ENCODE peak calls at places on chromosomes 12 and 14, in five cellular contexts. W is DND-41; N is NB4; F is CD8-positive, alpha-beta T cell; J is A549. V is an unnamed sample.
A peak's percentile ranks its signal among the peaks of the same experiment; 100 is the strongest.

GRCh38 chr14:100049220-100049619 is 16.0 kb upstream of the EVL start:
- DNase-seq in W (no peak), N (peak; percentile 38), F (no peak), J (no peak), V (no peak)

GRCh38 chr12:32115404-32116104 is 8.9 kb downstream of the BICD1 start:
- DNase-seq in W (no peak), N (peak; percentile 79), F (no peak), J (peak; percentile 91), V (no peak)

GRCh38 chr12:26275313-26276257 is 80.2 kb downstream of the SSPN start:
- DNase-seq in W (no peak), N (peak; percentile 96), F (no peak), J (peak; percentile 21), V (no peak)

GRCh38 chr12:50999139-50999538 is 27.0 kb downstream of the SLC11A2 start:
- DNase-seq in W (no peak), N (no peak), F (no peak), J (no peak), V (no peak)

GRCh38 chr12:6533653-6534157 is 612 bp upstream of the GAPDH start:
- DNase-seq in W (peak; percentile 88), N (peak; percentile 94), F (no peak), J (peak; percentile 95), V (no peak)

GRCh38 chr14:77204457-77204796 is 22.8 kb downstream of the TMEM63C start:
- DNase-seq in W (no peak), N (no peak), F (no peak), J (no peak), V (no peak)

GRCh38 chr14:93536945-93537344 is 106.2 kb downstream of the UNC79 start:
- DNase-seq in W (no peak), N (peak; percentile 32), F (no peak), J (peak; percentile 6), V (no peak)

GRCh38 chr14:35134329-35135123 is 12.2 kb downstream of the PRORP start:
- DNase-seq in W (no peak), N (no peak), F (no peak), J (no peak), V (no peak)

GRCh38 chr12:2352203-2352602 is 299.4 kb downstream of the CACNA1C start:
- DNase-seq in W (no peak), N (no peak), F (no peak), J (no peak), V (no peak)

GRCh38 chr12:92929957-92930356 is 862 bp upstream of the EEA1 start:
- DNase-seq in W (no peak), N (peak; percentile 34), F (no peak), J (peak; percentile 7), V (no peak)

GRCh38 chr12:117498256-117498655 is 136.8 kb upstream of the NOS1 start:
- DNase-seq in W (no peak), N (no peak), F (no peak), J (no peak), V (no peak)

GRCh38 chr12:131509706-131510105 is 201.2 kb upstream of the SFSWAP start:
- DNase-seq in W (no peak), N (no peak), F (no peak), J (no peak), V (no peak)

GRCh38 chr14:92644166-92644565 is 104.3 kb downstream of the LGMN start:
- DNase-seq in W (no peak), N (no peak), F (no peak), J (no peak), V (no peak)

GRCh38 chr14:51310453-51311074 is 70.5 kb downstream of the TMX1 start:
- DNase-seq in W (no peak), N (no peak), F (no peak), J (no peak), V (no peak)

GRCh38 chr12:52585951-52586350 is 12.3 kb upstream of the KRT74 start:
- DNase-seq in W (peak; percentile 10), N (no peak), F (peak; percentile 79), J (no peak), V (peak; percentile 59)

GRCh38 chr12:121826318-121826954 is 22.6 kb downstream of the SETD1B start:
- DNase-seq in W (no peak), N (no peak), F (no peak), J (no peak), V (no peak)

GRCh38 chr14:102779574-102780315 is 2.5 kb downstream of the TRAF3 start:
- DNase-seq in W (no peak), N (peak; percentile 54), F (no peak), J (no peak), V (no peak)
- TF ChIP-seq CTCF in W (no peak), N (no peak), F (no peak), J (no peak), V (no peak)

DNA sequence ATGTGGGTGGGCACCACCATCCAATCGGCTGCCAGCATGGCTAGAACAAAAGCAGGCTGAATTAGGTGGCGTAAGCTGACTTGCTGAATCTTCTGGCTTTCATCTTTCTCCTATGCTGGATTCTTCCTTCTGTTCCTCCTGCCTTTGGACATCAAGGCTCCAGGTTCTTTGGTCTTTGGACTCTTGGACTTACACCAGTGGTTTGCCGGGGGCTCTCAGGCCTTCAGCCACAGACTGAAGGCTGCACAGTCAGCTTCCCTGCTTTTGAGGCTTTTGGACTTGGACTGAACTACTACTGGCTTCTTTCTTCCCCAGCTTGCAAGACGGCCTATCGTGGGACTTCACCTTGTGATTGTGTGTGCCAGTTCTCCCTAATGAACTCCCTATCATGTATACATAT is 42.0 kb downstream of the RPS6KA5 start:
- DNase-seq in W (no peak), N (no peak), F (no peak), J (no peak), V (no peak)
- TF ChIP-seq CTCF in W (no peak), N (no peak), F (no peak), J (no peak), V (no peak)

GRCh38 chr12:113297214-113297587 is 37.7 kb downstream of the SLC8B1 start:
- DNase-seq in W (no peak), N (no peak), F (no peak), J (no peak), V (no peak)

GRCh38 chr12:113299619-113300237 is 35.2 kb downstream of the SLC8B1 start:
- DNase-seq in W (no peak), N (peak; percentile 69), F (no peak), J (peak; percentile 80), V (no peak)

GRCh38 chr12:113297621-113298471 is 37.1 kb downstream of the SLC8B1 start:
- DNase-seq in W (no peak), N (peak; percentile 78), F (no peak), J (no peak), V (no peak)

GRCh38 chr12:113298472-113298817 is 36.5 kb downstream of the SLC8B1 start:
- DNase-seq in W (no peak), N (no peak), F (no peak), J (no peak), V (no peak)

DNA sequence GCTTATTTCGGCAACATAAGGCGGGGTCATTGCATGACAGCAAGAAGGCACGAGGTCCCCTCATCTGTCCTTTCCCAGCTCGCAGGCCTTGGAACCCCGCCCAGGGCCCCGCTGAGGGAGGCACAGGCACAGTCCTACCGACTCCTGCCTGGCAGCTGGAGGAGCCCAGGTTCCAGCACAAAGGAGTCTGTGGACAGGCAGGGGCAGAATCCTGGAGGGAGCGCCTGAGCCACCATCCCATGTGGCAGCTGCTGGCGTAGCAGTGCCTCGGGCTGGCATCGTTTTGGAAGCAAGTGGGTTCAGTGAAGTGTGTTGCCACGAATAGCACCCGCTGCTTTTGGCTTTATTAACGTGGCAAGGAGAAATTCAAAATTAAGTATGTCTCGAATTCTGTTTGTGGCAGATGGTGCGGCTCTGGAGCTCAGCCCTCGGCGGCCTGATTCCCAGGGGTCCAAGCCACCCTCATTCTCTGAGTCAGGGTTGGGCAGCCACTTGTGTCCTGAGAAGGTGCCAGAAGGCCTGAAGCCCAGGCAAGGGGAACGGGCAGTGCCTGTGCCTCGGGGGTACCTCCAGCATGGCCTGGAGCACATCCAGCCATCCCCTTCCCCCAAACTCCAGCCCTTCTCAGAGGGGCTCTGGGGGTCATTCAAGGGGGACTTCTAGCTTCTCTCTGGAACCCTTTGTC is 35.9 kb downstream of the SLC8B1 start:
- DNase-seq in W (no peak), N (no peak), F (no peak), J (no peak), V (no peak)
- TF ChIP-seq CTCF in W (no peak), N (no peak), F (no peak), J (no peak), V (no peak)

DNA sequence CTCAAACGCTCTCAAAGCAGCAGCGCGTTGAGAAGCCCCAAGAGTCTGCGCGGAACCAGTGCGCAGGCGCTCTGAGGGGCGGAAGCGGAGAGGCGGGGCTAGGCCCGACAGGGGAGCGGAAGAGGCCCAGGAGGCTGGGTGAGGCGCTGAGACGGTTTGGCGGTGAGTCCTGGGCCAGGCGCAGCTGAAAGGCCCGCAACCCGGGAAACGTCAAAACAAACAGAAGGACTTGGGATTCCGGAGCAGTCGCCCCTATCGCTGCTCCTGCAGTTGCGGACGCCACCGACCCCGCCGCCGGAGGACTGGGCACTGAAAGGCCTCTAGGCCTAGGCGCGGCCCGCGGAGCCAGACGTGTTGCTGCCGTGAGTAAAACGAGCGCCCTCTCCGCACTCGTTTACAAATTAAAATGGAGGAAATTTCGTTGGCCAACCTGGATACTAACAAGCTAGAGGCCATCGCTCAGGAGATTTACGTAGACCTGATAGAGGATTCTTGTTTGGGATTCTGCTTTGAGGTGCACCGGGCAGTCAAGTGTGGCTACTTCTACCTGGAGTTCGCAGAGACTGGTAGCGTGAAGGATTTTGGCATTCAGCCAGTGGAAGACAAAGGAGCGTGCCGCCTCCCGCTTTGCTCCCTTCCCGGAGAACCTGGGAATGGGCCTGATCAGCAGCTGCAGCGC is at the start of gene ATXN7L3B:
- DNase-seq in W (peak; percentile 95), N (peak; percentile 95), F (peak; percentile 97), J (peak; percentile 97), V (peak; percentile 95)
- TF ChIP-seq CTCF in W (peak; percentile 2), N (no peak), F (no peak), J (no peak), V (no peak)

DNA sequence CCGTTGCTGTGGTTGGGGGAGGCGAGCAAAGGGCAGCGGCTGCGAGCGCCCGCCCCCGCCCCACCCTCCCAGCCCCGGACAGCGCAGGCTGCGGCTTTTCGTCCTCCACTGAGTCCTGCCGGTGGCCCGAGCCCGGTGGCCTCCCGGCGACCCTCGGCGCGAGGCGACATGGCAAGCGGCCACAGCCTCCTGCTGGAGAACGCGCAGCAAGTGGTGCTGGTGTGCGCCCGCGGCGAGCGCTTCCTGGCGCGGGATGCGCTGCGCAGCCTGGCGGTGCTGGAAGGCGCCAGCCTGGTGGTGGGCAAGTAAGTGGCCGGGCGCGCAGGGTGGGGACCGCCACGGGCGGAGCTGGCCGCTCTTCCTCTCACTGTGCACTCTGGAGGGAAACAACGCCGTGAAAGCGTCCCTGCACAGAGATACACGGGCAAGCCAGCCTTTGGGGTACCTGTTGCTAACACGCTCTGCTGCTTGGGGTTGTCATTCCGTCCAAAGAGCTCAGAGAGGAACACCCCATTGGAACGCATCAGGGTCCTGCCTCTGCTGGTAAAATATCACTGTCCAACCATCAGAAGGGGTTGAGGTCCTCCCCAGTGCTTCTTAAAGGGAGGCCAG is at the start of gene AMDHD1:
- DNase-seq in W (peak; percentile 71), N (peak; percentile 86), F (peak; percentile 80), J (peak; percentile 81), V (peak; percentile 56)
- TF ChIP-seq CTCF in W (peak; percentile 42), N (peak; percentile 9), F (no peak), J (no peak), V (peak; percentile 24)